ENCODE peak calls at places on chromosomes 16 and 17, in eight cellular contexts. I is suprapubic skin, M is A549, S is stomach, G is body of pancreas, K is HCT116, N is IMR-90, Q is esophagus squamous epithelium. T is an unnamed sample. For H3K4me1, the result is how much of the 10 kb centered on the place peaks cover.

GRCh38 chr16:48538746-48539484 is 71.1 kb downstream of the N4BP1 start:
- DNase-seq in I (no peak), M (no peak), S (no peak), G (peak), K (no peak), N (no peak), Q (no peak), T (no peak)

GRCh38 chr17:22515599-22515998 is 823.3 kb downstream of the KCNJ18 start:
- DNase-seq in I (no peak), M (no peak), S (no peak), G (no peak), K (no peak), N (no peak), Q (no peak), T (no peak)

GRCh38 chr16:17647879-17648649 is 177.3 kb upstream of the XYLT1 start:
- DNase-seq in I (no peak), M (no peak), S (no peak), G (no peak), K (no peak), N (no peak), Q (no peak), T (no peak)

GRCh38 chr17:16975266-16975651 is 3.3 kb upstream of the TNFRSF13B start:
- DNase-seq in I (no peak), M (no peak), S (no peak), G (no peak), K (no peak), N (no peak), Q (no peak), T (no peak)

GRCh38 chr17:29931253-29931932 is 1.4 kb upstream of the SSH2 start:
- DNase-seq in I (no peak), M (peak), S (peak), G (peak), K (peak), N (peak), Q (peak), T (peak)

GRCh38 chr16:7843196-7843595 is 510.6 kb downstream of the RBFOX1 start:
- DNase-seq in I (no peak), M (no peak), S (no peak), G (no peak), K (no peak), N (no peak), Q (no peak), T (no peak)

GRCh38 chr16:57762365-57763289 is 27.1 kb downstream of the KATNB1 start:
- DNase-seq in I (no peak), M (no peak), S (no peak), G (no peak), K (no peak), N (no peak), Q (no peak), T (no peak)

GRCh38 chr16:52384378-52384777 is 162.6 kb downstream of the TOX3 start:
- DNase-seq in I (no peak), M (no peak), S (no peak), G (no peak), K (no peak), N (no peak), Q (no peak), T (no peak)

GRCh38 chr17:73474370-73474988 is 162.7 kb upstream of the CDC42EP4 start:
- DNase-seq in I (no peak), M (peak), S (peak), G (peak), K (peak), N (peak), Q (no peak), T (peak)

GRCh38 chr17:76547642-76548202 is 7.9 kb downstream of the PRCD start:
- DNase-seq in I (no peak), M (no peak), S (no peak), G (no peak), K (no peak), N (no peak), Q (no peak), T (no peak)

GRCh38 chr17:78986048-78986648 is 6.4 kb upstream of the LGALS3BP start:
- DNase-seq in I (no peak), M (peak), S (peak), G (peak), K (no peak), N (peak), Q (no peak), T (no peak)

GRCh38 chr16:22372882-22373661 is 1.3 kb downstream of the CDR2 start:
- DNase-seq in I (no peak), M (no peak), S (no peak), G (no peak), K (no peak), N (no peak), Q (no peak), T (no peak)

GRCh38 chr16:7614022-7614795 is 281.6 kb downstream of the RBFOX1 start:
- DNase-seq in I (no peak), M (no peak), S (no peak), G (no peak), K (no peak), N (no peak), Q (no peak), T (no peak)

GRCh38 chr17:33750943-33751701 is 458.0 kb upstream of the ASIC2 start:
- DNase-seq in I (no peak), M (peak), S (peak), G (peak), K (peak), N (peak), Q (no peak), T (peak)

GRCh38 chr17:46949291-46950174 is 26.6 kb downstream of the GOSR2 start:
- DNase-seq in I (no peak), M (no peak), S (no peak), G (no peak), K (no peak), N (peak), Q (no peak), T (no peak)

GRCh38 chr17:57145347-57145746 is 60.3 kb downstream of the AKAP1 start:
- DNase-seq in I (no peak), M (no peak), S (no peak), G (no peak), K (no peak), N (no peak), Q (no peak), T (no peak)

GRCh38 chr17:50818266-50818665 is 17.1 kb upstream of the WFIKKN2 start:
- DNase-seq in I (no peak), M (no peak), S (no peak), G (no peak), K (no peak), N (no peak), Q (no peak), T (no peak)

GRCh38 chr17:54426287-54426886 is 474.3 kb upstream of the TOM1L1 start:
- DNase-seq in I (no peak), M (peak), S (no peak), G (no peak), K (no peak), N (no peak), Q (no peak), T (no peak)

GRCh38 chr17:70278846-70279465 is 109.6 kb downstream of the KCNJ2 start:
- DNase-seq in I (no peak), M (no peak), S (no peak), G (no peak), K (no peak), N (peak), Q (no peak), T (no peak)

GRCh38 chr16:82368041-82368440 is 198.0 kb upstream of the MPHOSPH6 start:
- DNase-seq in I (no peak), M (peak), S (peak), G (peak), K (peak), N (peak), Q (no peak), T (no peak)

GRCh38 chr17:9729034-9729650 is 62.2 kb downstream of the DHRS7C start:
- DNase-seq in I (no peak), M (peak), S (no peak), G (peak), K (peak), N (peak), Q (no peak), T (no peak)

GRCh38 chr16:566475-567361 is at the start of gene NHLRC4:
- DNase-seq in I (no peak), M (no peak), S (peak), G (peak), K (no peak), N (peak), Q (no peak), T (peak)

GRCh38 chr17:59165933-59166342 is 10.4 kb downstream of the PRR11 start:
- DNase-seq in I (peak), M (peak), S (peak), G (peak), K (peak), N (peak), Q (no peak), T (peak)

GRCh38 chr16:27505297-27506236 is 44.1 kb downstream of the GTF3C1 start:
- DNase-seq in I (no peak), M (no peak), S (no peak), G (no peak), K (no peak), N (no peak), Q (no peak), T (no peak)

GRCh38 chr16:75288596-75289120 is 37.2 kb upstream of the BCAR1 start:
- DNase-seq in I (no peak), M (no peak), S (no peak), G (no peak), K (no peak), N (no peak), Q (no peak), T (no peak)

GRCh38 chr16:11391576-11391975 is 46.3 kb downstream of the RMI2 start:
- DNase-seq in I (no peak), M (no peak), S (peak), G (peak), K (no peak), N (no peak), Q (no peak), T (no peak)

GRCh38 chr17:65678534-65678933 is 117.1 kb upstream of the AXIN2 start:
- DNase-seq in I (no peak), M (no peak), S (no peak), G (no peak), K (no peak), N (no peak), Q (no peak), T (no peak)

GRCh38 chr17:63772801-63773271 is 561 bp downstream of the CCDC47 start:
- DNase-seq in I (no peak), M (peak), S (no peak), G (no peak), K (no peak), N (peak), Q (no peak), T (no peak)

GRCh38 chr17:45577571-45578279 is 87.2 kb upstream of the PLEKHM1 start:
- DNase-seq in I (no peak), M (no peak), S (no peak), G (no peak), K (no peak), N (no peak), Q (no peak), T (no peak)

GRCh38 chr17:45581860-45582259 is 91.3 kb upstream of the PLEKHM1 start:
- DNase-seq in I (no peak), M (no peak), S (no peak), G (no peak), K (no peak), N (no peak), Q (no peak), T (no peak)

GRCh38 chr17:45580914-45581313 is 90.4 kb upstream of the PLEKHM1 start:
- DNase-seq in I (no peak), M (peak), S (no peak), G (no peak), K (no peak), N (no peak), Q (no peak), T (no peak)

GRCh38 chr17:45579529-45580495 is 89.3 kb upstream of the PLEKHM1 start:
- DNase-seq in I (no peak), M (peak), S (no peak), G (no peak), K (no peak), N (no peak), Q (no peak), T (no peak)

DNA sequence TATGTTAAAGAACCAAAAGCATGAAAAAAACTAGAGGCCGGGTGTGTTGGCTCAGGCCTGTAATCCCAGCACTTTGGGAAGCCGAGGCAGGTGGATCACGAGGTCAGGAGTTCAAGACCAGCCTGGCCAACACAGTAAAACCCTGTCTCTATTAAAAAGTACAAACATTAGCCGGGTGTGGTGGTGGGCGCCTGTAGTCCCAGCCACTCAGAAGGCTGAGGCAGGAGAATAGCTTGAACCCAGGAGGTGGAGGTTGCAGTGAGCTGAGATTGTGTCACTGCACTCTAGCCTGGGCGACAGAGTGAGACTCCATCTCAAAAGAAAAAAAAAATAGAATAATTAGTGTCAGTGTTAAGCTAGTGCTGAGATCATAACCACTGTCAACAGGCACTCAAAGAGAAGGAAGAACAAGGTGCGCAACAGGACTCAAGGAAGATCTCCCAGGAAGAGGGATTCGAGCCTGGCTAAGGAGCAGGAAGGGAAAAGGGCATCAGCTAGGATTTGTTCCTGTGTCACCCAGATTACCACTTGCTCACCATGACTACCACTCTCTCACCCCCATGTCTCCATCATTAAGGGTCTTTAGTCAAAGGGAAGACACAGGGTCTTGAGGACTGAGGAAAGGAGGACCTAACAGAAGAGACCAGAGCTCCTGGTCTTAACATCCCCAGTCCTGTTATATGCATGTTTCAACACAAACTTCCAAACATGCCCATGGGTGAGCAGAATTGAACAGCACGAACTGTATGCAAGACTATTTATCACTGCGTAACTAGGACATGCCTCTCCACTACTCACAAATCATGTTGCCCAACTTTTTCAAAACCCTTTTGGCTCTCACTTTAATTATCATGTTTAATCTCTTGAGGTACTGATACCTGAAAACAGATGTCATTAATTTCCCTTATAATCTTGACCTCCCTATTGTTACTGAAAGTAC is 88.3 kb upstream of the PLEKHM1 start:
- DNase-seq in I (no peak), M (peak), S (no peak), G (no peak), K (no peak), N (no peak), Q (no peak), T (no peak)
- H3K27ac ChIP-seq in I (peak), M (no peak), S (no peak), G (no peak), K (no peak), N (no peak), Q (peak), T (no peak)

GRCh38 chr17:48558731-48559608 is 14.1 kb upstream of the HOXB2 start:
- DNase-seq in I (no peak), M (no peak), S (no peak), G (no peak), K (no peak), N (no peak), Q (no peak), T (no peak)
- H3K4me1 ChIP-seq in I (half or more), M (under half), S (half or more), G (under half), K (under half), N (half or more), Q (under half), T (under half)

DNA sequence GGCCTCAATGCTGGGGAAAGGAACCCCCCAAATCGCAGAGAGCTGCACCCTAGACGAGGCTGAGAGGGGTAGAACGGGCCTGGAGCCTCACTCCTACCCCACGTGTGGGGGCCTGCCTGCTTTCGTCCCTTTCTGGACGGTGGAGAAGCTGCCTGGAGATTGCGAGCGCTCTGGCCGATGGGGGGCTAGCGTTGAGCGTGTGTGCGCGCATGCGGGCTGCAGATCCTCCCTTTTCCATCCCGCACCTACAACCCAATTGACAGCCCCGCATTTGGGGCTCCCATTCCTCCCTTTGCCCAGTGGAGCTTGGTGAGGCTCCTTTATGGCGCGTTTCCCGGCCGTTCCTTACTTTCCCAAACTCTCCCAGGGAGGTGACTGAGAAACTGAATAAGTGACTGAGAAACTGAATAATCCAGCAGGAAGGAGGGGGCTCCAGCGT is 896 bp upstream of the ESRP2 start:
- DNase-seq in I (no peak), M (no peak), S (no peak), G (no peak), K (no peak), N (no peak), Q (no peak), T (no peak)
- TF ChIP-seq POLR2A in I (no peak), M (no peak), S (no peak), G (no peak), K (no peak), N (no peak), Q (no peak), T (no peak)

GRCh38 chr16:69088684-69089083 is 16.8 kb upstream of the HAS3 start:
- DNase-seq in I (no peak), M (no peak), S (no peak), G (no peak), K (no peak), N (no peak), Q (no peak), T (no peak)
- H3K27ac ChIP-seq in I (peak), M (peak), S (no peak), G (no peak), K (peak), N (no peak), Q (peak), T (no peak)

DNA sequence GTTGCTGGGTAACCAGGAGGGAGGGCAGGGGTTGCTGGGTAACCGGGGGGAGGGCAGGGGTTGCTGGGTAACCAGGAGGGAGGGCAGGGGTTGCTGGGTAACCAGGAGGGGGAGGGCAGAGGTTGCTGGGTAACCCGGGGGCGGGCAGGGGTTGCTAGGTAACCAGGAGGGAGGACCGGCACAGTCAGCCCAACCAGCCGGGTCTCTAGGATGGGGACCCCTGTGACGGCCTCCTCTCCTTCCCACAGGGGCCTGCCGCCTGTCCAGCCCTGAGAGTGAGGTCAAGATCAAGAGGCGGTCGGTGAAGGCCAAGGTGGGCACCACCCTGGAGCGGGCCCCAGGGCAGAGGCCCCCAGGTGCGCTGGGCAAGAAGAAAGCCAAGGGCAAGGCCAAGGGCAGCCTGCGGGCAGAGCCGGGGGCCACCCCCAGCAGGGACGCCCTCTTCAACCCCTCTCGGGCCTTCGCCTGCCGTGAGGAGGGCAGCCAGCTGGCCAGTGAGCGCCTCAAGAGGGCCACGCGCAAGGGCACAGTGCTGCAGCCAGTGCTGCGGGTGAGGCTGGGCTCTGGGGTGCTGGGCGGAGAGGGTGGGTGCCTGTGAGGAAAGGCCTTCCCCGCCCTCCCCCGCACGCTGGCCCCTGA is 54.6 kb downstream of the ACTG1 start:
- DNase-seq in I (no peak), M (no peak), S (no peak), G (no peak), K (no peak), N (no peak), Q (no peak), T (no peak)
- H3K4me1 ChIP-seq in I (under half), M (under half), S (under half), G (under half), K (under half), N (under half), Q (under half), T (under half)

GRCh38 chr16:56520251-56520577 is 390 bp upstream of the BBS2 start:
- DNase-seq in I (no peak), M (no peak), S (no peak), G (no peak), K (no peak), N (no peak), Q (no peak), T (no peak)

GRCh38 chr16:56515665-56516064 is 4.2 kb downstream of the BBS2 start:
- DNase-seq in I (no peak), M (no peak), S (no peak), G (no peak), K (no peak), N (no peak), Q (no peak), T (no peak)

GRCh38 chr16:56518435-56518834 is 1.4 kb downstream of the BBS2 start:
- DNase-seq in I (no peak), M (no peak), S (no peak), G (no peak), K (no peak), N (no peak), Q (no peak), T (no peak)

GRCh38 chr16:56517206-56517605 is 2.6 kb downstream of the BBS2 start:
- DNase-seq in I (no peak), M (no peak), S (no peak), G (no peak), K (no peak), N (no peak), Q (no peak), T (no peak)

GRCh38 chr16:56519459-56520250 is at the start of gene BBS2:
- DNase-seq in I (peak), M (peak), S (peak), G (peak), K (peak), N (peak), Q (peak), T (peak)
- TF ChIP-seq POLR2A in I (peak), M (peak), S (no peak), G (peak), K (peak), N (no peak), Q (peak), T (peak)

DNA sequence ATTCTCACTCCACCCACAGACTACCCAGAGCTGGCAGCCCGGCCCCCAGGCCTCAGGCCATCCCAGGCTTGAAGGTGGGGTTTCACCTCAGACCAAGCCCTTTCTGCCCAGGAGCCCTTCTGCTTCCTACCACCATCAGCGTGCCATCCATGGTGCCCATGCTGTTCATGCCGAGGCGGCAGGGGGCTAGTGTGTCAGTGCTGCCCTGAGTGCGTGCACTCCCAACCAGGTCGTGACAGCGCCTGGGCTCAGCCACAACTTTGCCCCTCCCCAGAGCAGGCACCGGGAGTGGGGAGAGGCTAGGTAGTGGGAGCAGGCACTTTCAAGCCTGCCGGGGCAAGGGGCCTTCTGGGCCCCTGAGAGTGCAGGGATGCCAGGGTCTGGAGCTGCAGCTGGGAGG is 8.5 kb downstream of the B3GNT9 start:
- DNase-seq in I (no peak), M (no peak), S (no peak), G (no peak), K (no peak), N (no peak), Q (no peak), T (no peak)
- H3K27ac ChIP-seq in I (no peak), M (no peak), S (no peak), G (no peak), K (no peak), N (no peak), Q (no peak), T (no peak)

T was measured in tibial nerve.